ENCODE peak calls at places on chromosomes 11 and 22, in seven cellular contexts. One of them, this sample, is unnamed.

GRCh38 chr11:69251639-69252493 is 42.1 kb upstream of the MYEOV start:
- DNase-seq in ELR: no peak
- DNase-seq in aorta: no peak
- DNase-seq in CD4-positive, CD25-positive, alpha-beta regulatory T cell: no peak
- DNase-seq in midbrain: no peak
- DNase-seq in AG10803: no peak
- DNase-seq in brain pericyte: no peak
- DNase-seq in this sample: no peak

GRCh38 chr11:35785287-35786167 is 123.0 kb downstream of the TRIM44 start:
- DNase-seq in aorta: no peak
- DNase-seq in CD4-positive, CD25-positive, alpha-beta regulatory T cell: no peak
- DNase-seq in brain pericyte: no peak
- DNase-seq in AG10803: peak
- DNase-seq in midbrain: no peak
- DNase-seq in ELR: peak
- DNase-seq in this sample: peak

GRCh38 chr11:4084406-4084805 is 10.2 kb upstream of the RRM1 start:
- DNase-seq in AG10803: no peak
- DNase-seq in midbrain: no peak
- DNase-seq in CD4-positive, CD25-positive, alpha-beta regulatory T cell: no peak
- DNase-seq in aorta: no peak
- DNase-seq in brain pericyte: no peak
- DNase-seq in ELR: no peak
- DNase-seq in this sample: no peak

GRCh38 chr11:73528420-73528819 is 69.5 kb downstream of the FAM168A start:
- DNase-seq in brain pericyte: no peak
- DNase-seq in ELR: no peak
- DNase-seq in CD4-positive, CD25-positive, alpha-beta regulatory T cell: no peak
- DNase-seq in aorta: no peak
- DNase-seq in AG10803: peak
- DNase-seq in midbrain: no peak
- DNase-seq in this sample: no peak

GRCh38 chr22:40177738-40178416 is at the start of gene TNRC6B:
- DNase-seq in AG10803: peak
- DNase-seq in CD4-positive, CD25-positive, alpha-beta regulatory T cell: peak
- DNase-seq in midbrain: peak
- DNase-seq in ELR: peak
- DNase-seq in brain pericyte: peak
- DNase-seq in aorta: peak
- DNase-seq in this sample: peak

GRCh38 chr11:24617856-24618255 is 121.0 kb downstream of the LUZP2 start:
- DNase-seq in midbrain: no peak
- DNase-seq in brain pericyte: no peak
- DNase-seq in CD4-positive, CD25-positive, alpha-beta regulatory T cell: no peak
- DNase-seq in AG10803: no peak
- DNase-seq in ELR: peak
- DNase-seq in aorta: no peak
- DNase-seq in this sample: no peak

GRCh38 chr22:23218867-23219251 is 38.5 kb downstream of the BCR start:
- DNase-seq in aorta: peak
- DNase-seq in brain pericyte: peak
- DNase-seq in CD4-positive, CD25-positive, alpha-beta regulatory T cell: no peak
- DNase-seq in AG10803: peak
- DNase-seq in midbrain: no peak
- DNase-seq in ELR: no peak
- DNase-seq in this sample: no peak

GRCh38 chr22:40853961-40854360 is 2.5 kb downstream of the ST13 start:
- DNase-seq in aorta: no peak
- DNase-seq in midbrain: no peak
- DNase-seq in CD4-positive, CD25-positive, alpha-beta regulatory T cell: no peak
- DNase-seq in ELR: no peak
- DNase-seq in AG10803: peak
- DNase-seq in brain pericyte: no peak
- DNase-seq in this sample: peak

GRCh38 chr11:34633990-34634725 is 13.3 kb downstream of the EHF start:
- DNase-seq in midbrain: peak
- DNase-seq in AG10803: peak
- DNase-seq in brain pericyte: no peak
- DNase-seq in ELR: peak
- DNase-seq in CD4-positive, CD25-positive, alpha-beta regulatory T cell: no peak
- DNase-seq in aorta: no peak
- DNase-seq in this sample: peak

GRCh38 chr11:203945-204586 is 3.1 kb downstream of the BET1L start:
- DNase-seq in CD4-positive, CD25-positive, alpha-beta regulatory T cell: no peak
- DNase-seq in AG10803: no peak
- DNase-seq in aorta: no peak
- DNase-seq in midbrain: no peak
- DNase-seq in ELR: no peak
- DNase-seq in brain pericyte: no peak
- DNase-seq in this sample: no peak

GRCh38 chr22:40768187-40768586 is 51.0 kb downstream of the SLC25A17 start:
- DNase-seq in ELR: no peak
- DNase-seq in CD4-positive, CD25-positive, alpha-beta regulatory T cell: no peak
- DNase-seq in midbrain: no peak
- DNase-seq in brain pericyte: no peak
- DNase-seq in AG10803: no peak
- DNase-seq in aorta: no peak
- DNase-seq in this sample: no peak

GRCh38 chr11:114264381-114264780 is 31.8 kb upstream of the NNMT start:
- DNase-seq in ELR: no peak
- DNase-seq in brain pericyte: no peak
- DNase-seq in midbrain: no peak
- DNase-seq in CD4-positive, CD25-positive, alpha-beta regulatory T cell: no peak
- DNase-seq in AG10803: no peak
- DNase-seq in aorta: no peak
- DNase-seq in this sample: no peak

This sample was measured in EL.